ENCODE peak calls at places on chromosomes 7 and 10, in seven cellular contexts. One of them, this sample, is unnamed.
A peak's percentile ranks its signal among the peaks of the same experiment; 100 is the strongest.

GRCh38 chr10:19824397-19825342 is 8.4 kb downstream of the PLXDC2 start:
- DNase-seq in OCI-LY7: no peak
- DNase-seq in adrenal gland: no peak
- DNase-seq in tibial artery: no peak
- DNase-seq in epithelial cell of esophagus: no peak
- DNase-seq in stomach: no peak
- DNase-seq in uterus: no peak
- DNase-seq in this sample: no peak

GRCh38 chr7:81506609-81507008 is 263.2 kb downstream of the HGF start:
- DNase-seq in adrenal gland: no peak
- DNase-seq in uterus: no peak
- DNase-seq in tibial artery: no peak
- DNase-seq in epithelial cell of esophagus: no peak
- DNase-seq in OCI-LY7: no peak
- DNase-seq in stomach: no peak
- DNase-seq in this sample: no peak

GRCh38 chr10:28217848-28218247 is 85.0 kb downstream of the MPP7 start:
- DNase-seq in epithelial cell of esophagus: peak; percentile 75
- DNase-seq in uterus: no peak
- DNase-seq in tibial artery: no peak
- DNase-seq in stomach: no peak
- DNase-seq in adrenal gland: no peak
- DNase-seq in OCI-LY7: no peak
- DNase-seq in this sample: no peak

GRCh38 chr10:33722067-33722466 is 387.6 kb upstream of the NRP1 start:
- DNase-seq in epithelial cell of esophagus: no peak
- DNase-seq in adrenal gland: no peak
- DNase-seq in stomach: no peak
- DNase-seq in tibial artery: no peak
- DNase-seq in OCI-LY7: no peak
- DNase-seq in uterus: no peak
- DNase-seq in this sample: no peak

GRCh38 chr7:73841689-73842247 is 548 bp downstream of the METTL27 start:
- DNase-seq in epithelial cell of esophagus: no peak
- DNase-seq in uterus: no peak
- DNase-seq in stomach: no peak
- DNase-seq in tibial artery: no peak
- DNase-seq in OCI-LY7: no peak
- DNase-seq in adrenal gland: no peak
- DNase-seq in this sample: no peak

GRCh38 chr7:78679477-78679876 is 774.0 kb downstream of the MAGI2 start:
- DNase-seq in stomach: no peak
- DNase-seq in adrenal gland: no peak
- DNase-seq in tibial artery: no peak
- DNase-seq in OCI-LY7: no peak
- DNase-seq in uterus: no peak
- DNase-seq in epithelial cell of esophagus: no peak
- DNase-seq in this sample: no peak

GRCh38 chr10:3220853-3221252 is 48.3 kb upstream of the PITRM1 start:
- DNase-seq in tibial artery: no peak
- DNase-seq in adrenal gland: no peak
- DNase-seq in stomach: no peak
- DNase-seq in uterus: no peak
- DNase-seq in OCI-LY7: no peak
- DNase-seq in epithelial cell of esophagus: peak; percentile 55
- DNase-seq in this sample: no peak

GRCh38 chr10:80468002-80468401 is 13.9 kb downstream of the TSPAN14 start:
- DNase-seq in epithelial cell of esophagus: no peak
- DNase-seq in uterus: peak; percentile 41
- DNase-seq in OCI-LY7: peak; percentile 80
- DNase-seq in adrenal gland: peak; percentile 49
- DNase-seq in stomach: peak; percentile 52
- DNase-seq in tibial artery: peak; percentile 72
- DNase-seq in this sample: peak; percentile 78

GRCh38 chr10:21449288-21449966 is 76.1 kb downstream of the SKIDA1 start:
- DNase-seq in epithelial cell of esophagus: no peak
- DNase-seq in adrenal gland: no peak
- DNase-seq in OCI-LY7: no peak
- DNase-seq in tibial artery: no peak
- DNase-seq in stomach: no peak
- DNase-seq in uterus: no peak
- DNase-seq in this sample: no peak

GRCh38 chr7:80942261-80943041 is 23.6 kb upstream of the SEMA3C start:
- DNase-seq in stomach: peak; percentile 31
- DNase-seq in adrenal gland: peak; percentile 32
- DNase-seq in epithelial cell of esophagus: peak; percentile 99
- DNase-seq in OCI-LY7: no peak
- DNase-seq in tibial artery: peak; percentile 55
- DNase-seq in uterus: peak; percentile 34
- DNase-seq in this sample: peak; percentile 60

GRCh38 chr7:6271694-6272371 is 591 bp downstream of the CYTH3 start:
- DNase-seq in tibial artery: no peak
- DNase-seq in epithelial cell of esophagus: no peak
- DNase-seq in OCI-LY7: peak; percentile 36
- DNase-seq in stomach: peak; percentile 26
- DNase-seq in adrenal gland: peak; percentile 37
- DNase-seq in uterus: peak; percentile 42
- DNase-seq in this sample: peak; percentile 89

GRCh38 chr7:64180989-64181388 is 26.0 kb upstream of the ZNF735 start:
- DNase-seq in adrenal gland: no peak
- DNase-seq in epithelial cell of esophagus: peak; percentile 1
- DNase-seq in stomach: no peak
- DNase-seq in uterus: no peak
- DNase-seq in tibial artery: no peak
- DNase-seq in OCI-LY7: peak; percentile 59
- DNase-seq in this sample: no peak

GRCh38 chr7:139738101-139738489 is 39.7 kb downstream of the HIPK2 start:
- DNase-seq in epithelial cell of esophagus: no peak
- DNase-seq in adrenal gland: no peak
- DNase-seq in tibial artery: no peak
- DNase-seq in stomach: no peak
- DNase-seq in uterus: no peak
- DNase-seq in OCI-LY7: no peak
- DNase-seq in this sample: peak; percentile 67

GRCh38 chr10:127964644-127965043 is 57.7 kb downstream of the PTPRE start:
- DNase-seq in adrenal gland: no peak
- DNase-seq in tibial artery: no peak
- DNase-seq in uterus: no peak
- DNase-seq in epithelial cell of esophagus: no peak
- DNase-seq in OCI-LY7: no peak
- DNase-seq in stomach: no peak
- DNase-seq in this sample: peak; percentile 25

GRCh38 chr10:126080879-126081331 is 184.5 kb downstream of the FANK1 start:
- DNase-seq in stomach: no peak
- DNase-seq in tibial artery: no peak
- DNase-seq in uterus: no peak
- DNase-seq in epithelial cell of esophagus: no peak
- DNase-seq in adrenal gland: no peak
- DNase-seq in OCI-LY7: no peak
- DNase-seq in this sample: no peak

GRCh38 chr10:126082067-126082466 is 185.7 kb downstream of the FANK1 start:
- DNase-seq in uterus: no peak
- DNase-seq in adrenal gland: no peak
- DNase-seq in tibial artery: no peak
- DNase-seq in epithelial cell of esophagus: peak; percentile 20
- DNase-seq in stomach: no peak
- DNase-seq in OCI-LY7: no peak
- DNase-seq in this sample: no peak

GRCh38 chr10:126084369-126084768 is 188.0 kb downstream of the FANK1 start:
- DNase-seq in uterus: no peak
- DNase-seq in stomach: no peak
- DNase-seq in epithelial cell of esophagus: no peak
- DNase-seq in tibial artery: no peak
- DNase-seq in OCI-LY7: no peak
- DNase-seq in adrenal gland: no peak
- DNase-seq in this sample: no peak

GRCh38 chr10:126075009-126075408 is 178.6 kb downstream of the FANK1 start:
- DNase-seq in tibial artery: no peak
- DNase-seq in adrenal gland: no peak
- DNase-seq in uterus: no peak
- DNase-seq in OCI-LY7: no peak
- DNase-seq in stomach: no peak
- DNase-seq in epithelial cell of esophagus: peak; percentile 94
- DNase-seq in this sample: no peak

DNA sequence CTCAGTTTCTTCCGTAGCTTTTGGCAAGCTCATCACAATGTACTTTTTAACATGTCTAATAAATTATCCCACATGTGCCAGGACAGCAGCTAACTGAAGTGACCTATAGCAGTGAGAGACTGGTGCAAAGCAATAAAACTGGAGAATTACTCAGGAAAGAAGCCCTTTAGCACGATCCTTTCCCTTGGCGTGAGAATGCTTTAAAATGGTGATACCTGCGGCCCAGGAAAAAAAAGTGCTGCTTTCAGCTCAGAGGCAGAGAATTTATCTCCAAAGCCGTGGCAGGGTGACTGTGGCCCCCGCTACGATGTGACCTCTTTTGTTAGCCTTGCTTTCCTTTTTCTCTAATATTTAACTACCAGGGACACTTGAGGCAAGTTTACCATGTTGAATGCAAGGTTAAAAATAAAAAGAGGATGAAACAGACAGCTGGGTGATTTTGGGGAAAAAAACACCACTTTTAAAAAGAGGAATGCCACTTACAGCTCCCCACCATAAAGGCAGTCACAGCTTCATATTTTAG is 184.0 kb downstream of the FANK1 start:
- DNase-seq in adrenal gland: no peak
- DNase-seq in stomach: no peak
- DNase-seq in tibial artery: no peak
- DNase-seq in OCI-LY7: no peak
- DNase-seq in uterus: no peak
- DNase-seq in epithelial cell of esophagus: no peak
- DNase-seq in this sample: no peak
- TF ChIP-seq CTCF in adrenal gland: no peak
- TF ChIP-seq CTCF in stomach: no peak
- TF ChIP-seq CTCF in tibial artery: no peak
- TF ChIP-seq CTCF in OCI-LY7: no peak
- TF ChIP-seq CTCF in uterus: no peak
- TF ChIP-seq CTCF in epithelial cell of esophagus: no peak
- TF ChIP-seq CTCF in this sample: no peak

DNA sequence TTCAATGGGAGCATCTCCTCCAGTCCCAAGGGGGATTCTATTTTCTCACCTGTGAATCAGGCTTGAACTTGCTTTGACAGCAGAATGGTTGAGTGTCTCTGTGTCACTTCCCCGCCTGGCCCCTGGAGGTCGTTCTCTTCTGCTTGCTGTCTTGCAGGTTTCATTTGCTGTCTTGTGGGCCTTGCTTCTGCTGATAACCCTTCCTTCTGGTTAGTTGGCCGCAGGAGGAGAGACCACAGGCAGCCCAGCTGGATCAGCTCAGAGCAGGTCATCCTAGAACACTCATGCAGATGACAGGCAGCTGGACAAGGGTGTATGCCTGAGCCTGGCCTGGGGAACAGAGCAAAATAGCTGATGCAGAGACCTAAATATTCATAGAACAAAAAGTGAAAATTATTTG is 344.2 kb upstream of the ADARB2 start:
- DNase-seq in stomach: no peak
- DNase-seq in OCI-LY7: no peak
- DNase-seq in tibial artery: no peak
- DNase-seq in uterus: no peak
- DNase-seq in epithelial cell of esophagus: peak; percentile 6
- DNase-seq in adrenal gland: no peak
- DNase-seq in this sample: no peak
- TF ChIP-seq CTCF in stomach: no peak
- TF ChIP-seq CTCF in OCI-LY7: no peak
- TF ChIP-seq CTCF in tibial artery: no peak
- TF ChIP-seq CTCF in uterus: no peak
- TF ChIP-seq CTCF in epithelial cell of esophagus: no peak
- TF ChIP-seq CTCF in adrenal gland: no peak
- TF ChIP-seq CTCF in this sample: no peak

GRCh38 chr7:106047818-106048490 is 64.2 kb downstream of the SYPL1 start:
- DNase-seq in adrenal gland: no peak
- DNase-seq in epithelial cell of esophagus: peak; percentile 88
- DNase-seq in OCI-LY7: no peak
- DNase-seq in uterus: no peak
- DNase-seq in stomach: no peak
- DNase-seq in tibial artery: no peak
- DNase-seq in this sample: no peak

GRCh38 chr7:106050743-106051110 is 61.4 kb downstream of the SYPL1 start:
- DNase-seq in uterus: peak; percentile 48
- DNase-seq in adrenal gland: peak; percentile 63
- DNase-seq in epithelial cell of esophagus: peak; percentile 90
- DNase-seq in stomach: no peak
- DNase-seq in tibial artery: peak; percentile 61
- DNase-seq in OCI-LY7: no peak
- DNase-seq in this sample: no peak

GRCh38 chr7:106048621-106049020 is 63.5 kb downstream of the SYPL1 start:
- DNase-seq in stomach: no peak
- DNase-seq in uterus: no peak
- DNase-seq in adrenal gland: no peak
- DNase-seq in epithelial cell of esophagus: no peak
- DNase-seq in tibial artery: no peak
- DNase-seq in OCI-LY7: no peak
- DNase-seq in this sample: no peak

GRCh38 chr7:106049139-106049725 is 62.9 kb downstream of the SYPL1 start:
- DNase-seq in uterus: no peak
- DNase-seq in epithelial cell of esophagus: no peak
- DNase-seq in OCI-LY7: peak; percentile 62
- DNase-seq in stomach: no peak
- DNase-seq in tibial artery: no peak
- DNase-seq in adrenal gland: no peak
- DNase-seq in this sample: no peak

DNA sequence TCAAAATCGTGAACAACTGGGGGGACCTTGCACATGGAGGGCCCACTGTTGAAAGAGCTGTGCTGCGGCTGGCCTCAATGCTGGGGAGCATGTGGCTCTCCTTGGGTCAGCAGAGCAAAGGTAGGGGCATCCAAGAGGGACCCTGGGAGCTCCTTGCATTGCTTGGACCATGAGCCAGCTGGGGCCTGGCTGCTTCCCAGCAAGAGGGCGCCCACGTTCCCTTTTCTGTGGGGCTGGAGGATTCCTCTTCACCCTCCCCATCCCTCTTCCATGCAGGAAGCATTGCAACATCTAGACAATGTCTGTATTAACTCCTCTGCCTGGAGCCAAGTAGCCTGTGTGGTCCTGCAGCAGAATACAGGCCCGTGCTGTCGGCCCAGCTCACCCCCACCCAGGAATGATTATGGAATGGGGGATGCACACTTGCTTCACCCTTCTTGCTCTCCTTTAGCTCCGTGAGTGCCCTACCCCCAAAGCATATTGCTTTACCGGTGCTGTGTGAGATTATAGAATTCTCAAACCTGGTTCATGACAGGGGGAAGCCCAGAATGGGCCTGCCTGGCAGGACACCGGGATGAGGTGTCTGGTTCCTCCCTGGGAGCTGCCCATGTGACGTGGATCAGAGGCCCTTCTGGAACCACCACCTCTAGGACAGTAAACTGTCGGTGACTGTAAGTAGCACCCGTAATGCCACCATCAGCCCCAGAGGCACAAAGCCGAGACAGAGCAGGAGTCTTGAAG is 61.9 kb downstream of the SYPL1 start:
- DNase-seq in epithelial cell of esophagus: peak; percentile 88
- DNase-seq in adrenal gland: no peak
- DNase-seq in OCI-LY7: no peak
- DNase-seq in tibial artery: no peak
- DNase-seq in uterus: peak; percentile 69
- DNase-seq in stomach: no peak
- DNase-seq in this sample: no peak
- TF ChIP-seq CTCF in epithelial cell of esophagus: peak; percentile 52
- TF ChIP-seq CTCF in adrenal gland: peak; percentile 10
- TF ChIP-seq CTCF in OCI-LY7: peak; percentile 56
- TF ChIP-seq CTCF in tibial artery: no peak
- TF ChIP-seq CTCF in uterus: no peak
- TF ChIP-seq CTCF in stomach: no peak
- TF ChIP-seq CTCF in this sample: no peak

GRCh38 chr10:114157912-114158311 is 16.1 kb downstream of the CCDC186 start:
- DNase-seq in OCI-LY7: no peak
- DNase-seq in stomach: no peak
- DNase-seq in tibial artery: no peak
- DNase-seq in uterus: no peak
- DNase-seq in epithelial cell of esophagus: no peak
- DNase-seq in adrenal gland: no peak
- DNase-seq in this sample: no peak
- TF ChIP-seq CTCF in OCI-LY7: peak; percentile 44
- TF ChIP-seq CTCF in stomach: no peak
- TF ChIP-seq CTCF in tibial artery: no peak
- TF ChIP-seq CTCF in uterus: no peak
- TF ChIP-seq CTCF in epithelial cell of esophagus: no peak
- TF ChIP-seq CTCF in adrenal gland: no peak
- TF ChIP-seq CTCF in this sample: no peak